ENCODE peak calls at places on chromosome 21, in eight cellular contexts. N is NT2/D1, D is NCI-H2081, P is hypothalamus, M is coronary artery, H is LHCN-M2, Y is aorta, W is T-helper 2 cell. B is an unnamed sample.

GRCh38 chr21:23026878-23027277 is 2028.7 kb downstream of the NCAM2 start:
- DNase-seq in N (no peak), D (peak), P (no peak), M (no peak), H (no peak), Y (no peak), W (no peak), B (no peak)

GRCh38 chr21:36076878-36077658 is 7.2 kb downstream of the CBR1 start:
- DNase-seq in N (no peak), D (no peak), P (no peak), M (no peak), H (no peak), Y (no peak), W (no peak), B (no peak)

GRCh38 chr21:29656504-29657227 is 283.1 kb downstream of the GRIK1 start:
- DNase-seq in N (no peak), D (no peak), P (no peak), M (no peak), H (peak), Y (no peak), W (no peak), B (no peak)

GRCh38 chr21:27787046-27787445 is 820.2 kb upstream of the ADAMTS5 start:
- DNase-seq in N (no peak), D (no peak), P (no peak), M (no peak), H (no peak), Y (no peak), W (no peak), B (no peak)

GRCh38 chr21:42179316-42179715 is 39.6 kb upstream of the ABCG1 start:
- DNase-seq in N (no peak), D (no peak), P (peak), M (no peak), H (no peak), Y (no peak), W (no peak), B (no peak)

GRCh38 chr21:38495242-38495641 is 3.0 kb downstream of the ERG start:
- DNase-seq in N (no peak), D (no peak), P (no peak), M (no peak), H (no peak), Y (no peak), W (no peak), B (no peak)

GRCh38 chr21:45030637-45031218 is 43.7 kb upstream of the ADARB1 start:
- DNase-seq in N (no peak), D (no peak), P (no peak), M (peak), H (no peak), Y (peak), W (no peak), B (no peak)

GRCh38 chr21:44267655-44268142 is 6.0 kb upstream of the DNMT3L start:
- DNase-seq in N (no peak), D (no peak), P (no peak), M (no peak), H (no peak), Y (peak), W (no peak), B (no peak)

GRCh38 chr21:36135391-36136094 is 664 bp downstream of the CBR3 start:
- DNase-seq in N (no peak), D (peak), P (peak), M (peak), H (peak), Y (peak), W (peak), B (peak)

GRCh38 chr21:46188226-46189212 is 4.3 kb upstream of the SPATC1L start:
- DNase-seq in N (peak), D (peak), P (no peak), M (no peak), H (peak), Y (peak), W (no peak), B (no peak)

GRCh38 chr21:16113052-16113715 is 383.4 kb downstream of the USP25 start:
- DNase-seq in N (no peak), D (no peak), P (no peak), M (no peak), H (peak), Y (no peak), W (no peak), B (no peak)

GRCh38 chr21:33265664-33266049 is 510 bp upstream of the IL10RB start:
- DNase-seq in N (no peak), D (no peak), P (peak), M (no peak), H (no peak), Y (peak), W (no peak), B (no peak)

GRCh38 chr21:25385912-25386474 is 221.3 kb downstream of the MRPL39 start:
- DNase-seq in N (peak), D (peak), P (no peak), M (no peak), H (peak), Y (no peak), W (no peak), B (no peak)

GRCh38 chr21:42818328-42818749 is 61.0 kb downstream of the WDR4 start:
- DNase-seq in N (peak), D (no peak), P (peak), M (peak), H (peak), Y (peak), W (peak), B (peak)

GRCh38 chr21:21230672-21231071 is 232.5 kb downstream of the NCAM2 start:
- DNase-seq in N (peak), D (no peak), P (no peak), M (no peak), H (peak), Y (no peak), W (no peak), B (no peak)

GRCh38 chr21:16752109-16752508 is 760.7 kb upstream of the CXADR start:
- DNase-seq in N (no peak), D (no peak), P (no peak), M (no peak), H (no peak), Y (no peak), W (no peak), B (no peak)

GRCh38 chr21:38984982-38985422 is 179.3 kb downstream of the ETS2 start:
- DNase-seq in N (no peak), D (peak), P (no peak), M (no peak), H (peak), Y (peak), W (no peak), B (no peak)

GRCh38 chr21:45505416-45506021 is 36.7 kb downstream of the SLC19A1 start:
- DNase-seq in N (no peak), D (peak), P (no peak), M (no peak), H (no peak), Y (peak), W (no peak), B (no peak)

GRCh38 chr21:29904359-29905282 is 35.2 kb downstream of the GRIK1 start:
- DNase-seq in N (no peak), D (peak), P (no peak), M (no peak), H (peak), Y (no peak), W (no peak), B (no peak)

GRCh38 chr21:31554511-31555022 is 104.9 kb upstream of the SOD1 start:
- DNase-seq in N (peak), D (no peak), P (no peak), M (no peak), H (no peak), Y (no peak), W (peak), B (no peak)

GRCh38 chr21:17514124-17514481 is 1.3 kb downstream of the CXADR start:
- DNase-seq in N (peak), D (no peak), P (no peak), M (no peak), H (no peak), Y (no peak), W (no peak), B (no peak)

GRCh38 chr21:34900376-34900775 is 148.7 kb downstream of the RUNX1 start:
- DNase-seq in N (no peak), D (no peak), P (no peak), M (no peak), H (peak), Y (no peak), W (no peak), B (no peak)

GRCh38 chr21:16708431-16708830 is 804.4 kb upstream of the CXADR start:
- DNase-seq in N (no peak), D (no peak), P (no peak), M (no peak), H (peak), Y (no peak), W (no peak), B (no peak)

GRCh38 chr21:41366522-41367151 is 4.8 kb downstream of the MX2 start:
- DNase-seq in N (no peak), D (no peak), P (no peak), M (peak), H (peak), Y (no peak), W (no peak), B (no peak)

GRCh38 chr21:24658926-24659325 is 948.4 kb downstream of the MRPL39 start:
- DNase-seq in N (no peak), D (no peak), P (no peak), M (no peak), H (no peak), Y (no peak), W (no peak), B (no peak)

GRCh38 chr21:42062543-42063022 is 8.5 kb upstream of the UMODL1 start:
- DNase-seq in N (no peak), D (no peak), P (no peak), M (no peak), H (no peak), Y (peak), W (peak), B (no peak)

GRCh38 chr21:35208810-35209517 is 159.9 kb upstream of the RUNX1 start:
- DNase-seq in N (no peak), D (no peak), P (no peak), M (no peak), H (peak), Y (no peak), W (no peak), B (no peak)

GRCh38 chr21:38903578-38904193 is 98.0 kb downstream of the ETS2 start:
- DNase-seq in N (no peak), D (no peak), P (no peak), M (no peak), H (no peak), Y (peak), W (no peak), B (no peak)

GRCh38 chr21:29649370-29649963 is 290.3 kb downstream of the GRIK1 start:
- DNase-seq in N (no peak), D (no peak), P (no peak), M (no peak), H (no peak), Y (no peak), W (no peak), B (no peak)

GRCh38 chr21:45467221-45467779 is 62.3 kb downstream of the COL18A1 start:
- DNase-seq in N (no peak), D (no peak), P (no peak), M (no peak), H (peak), Y (peak), W (no peak), B (no peak)

GRCh38 chr21:41755258-41755933 is 11.5 kb downstream of the RIPK4 start:
- DNase-seq in N (no peak), D (no peak), P (no peak), M (no peak), H (no peak), Y (peak), W (no peak), B (peak)

GRCh38 chr21:16124397-16125130 is 394.8 kb downstream of the USP25 start:
- DNase-seq in N (no peak), D (no peak), P (no peak), M (no peak), H (peak), Y (no peak), W (no peak), B (no peak)

GRCh38 chr21:41121785-41122415 is 46.1 kb upstream of the BACE2 start:
- DNase-seq in N (peak), D (peak), P (peak), M (peak), H (peak), Y (peak), W (peak), B (peak)

B was measured in posterior cingulate gyrus.